ENCODE peak calls at places on chromosome 12, in six cellular contexts. B, U, W, F, K and M are unnamed samples.

GRCh38 chr12:91274886-91275285 is 92.3 kb upstream of the DCN start:
- DNase-seq in B (peak; percentile 81), U (peak; percentile 70), W (peak; percentile 64), F (no peak), K (no peak), M (no peak)

GRCh38 chr12:106251636-106252035 is 3.8 kb upstream of the CKAP4 start:
- DNase-seq in B (peak; percentile 48), U (no peak), W (peak; percentile 25), F (no peak), K (no peak), M (no peak)

GRCh38 chr12:11500861-11501230 is 105.5 kb upstream of the PRB2 start:
- DNase-seq in B (no peak), U (no peak), W (no peak), F (no peak), K (no peak), M (no peak)

GRCh38 chr12:43835264-43835655 is 621 bp upstream of the TMEM117 start:
- DNase-seq in B (peak; percentile 26), U (no peak), W (peak; percentile 11), F (no peak), K (no peak), M (no peak)

GRCh38 chr12:88884600-88884999 is 304.3 kb upstream of the KITLG start:
- DNase-seq in B (no peak), U (no peak), W (no peak), F (no peak), K (no peak), M (no peak)

GRCh38 chr12:68958337-68958736 is 25.4 kb upstream of the CPM start:
- DNase-seq in B (no peak), U (no peak), W (no peak), F (no peak), K (no peak), M (no peak)

GRCh38 chr12:64265839-64266238 is 43.7 kb upstream of the KICS2 start:
- DNase-seq in B (no peak), U (no peak), W (no peak), F (no peak), K (no peak), M (no peak)

GRCh38 chr12:45421736-45422135 is 205.8 kb downstream of the ANO6 start:
- DNase-seq in B (no peak), U (no peak), W (no peak), F (no peak), K (no peak), M (no peak)

GRCh38 chr12:5571115-5571514 is 139.2 kb downstream of the NTF3 start:
- DNase-seq in B (no peak), U (no peak), W (no peak), F (no peak), K (no peak), M (no peak)

GRCh38 chr12:100565987-100566545 is 7.4 kb upstream of the GAS2L3 start:
- DNase-seq in B (no peak), U (no peak), W (no peak), F (no peak), K (no peak), M (no peak)

GRCh38 chr12:116690016-116690709 is 47.7 kb downstream of the SPRING1 start:
- DNase-seq in B (no peak), U (no peak), W (no peak), F (no peak), K (no peak), M (no peak)

GRCh38 chr12:64560395-64561301 is 49.6 kb upstream of the RASSF3 start:
- DNase-seq in B (peak; percentile 98), U (peak; percentile 69), W (peak; percentile 92), F (no peak), K (no peak), M (peak; percentile 41)

GRCh38 chr12:25347716-25348261 is 97.1 kb upstream of the KRAS start:
- DNase-seq in B (peak; percentile 4), U (no peak), W (peak; percentile 11), F (no peak), K (no peak), M (peak; percentile 5)

GRCh38 chr12:99946131-99946530 is 38.6 kb downstream of the ANKS1B start:
- DNase-seq in B (no peak), U (no peak), W (no peak), F (no peak), K (no peak), M (no peak)

GRCh38 chr12:130815028-130815741 is 23.9 kb downstream of the STX2 start:
- DNase-seq in B (no peak), U (no peak), W (no peak), F (no peak), K (no peak), M (no peak)

GRCh38 chr12:6684609-6685008 is 4.6 kb downstream of the ZNF384 start:
- DNase-seq in B (no peak), U (peak; percentile 32), W (peak; percentile 40), F (no peak), K (no peak), M (peak; percentile 56)

GRCh38 chr12:89389755-89390661 is 37.7 kb upstream of the DUSP6 start:
- DNase-seq in B (peak; percentile 50), U (peak; percentile 89), W (peak; percentile 87), F (no peak), K (no peak), M (no peak)

GRCh38 chr12:104280703-104281458 is 22.7 kb upstream of the EID3 start:
- DNase-seq in B (peak; percentile 94), U (peak; percentile 79), W (peak; percentile 92), F (no peak), K (no peak), M (peak; percentile 43)

GRCh38 chr12:5945071-5946008 is at the start of gene ANO2:
- DNase-seq in B (no peak), U (no peak), W (no peak), F (no peak), K (no peak), M (no peak)

GRCh38 chr12:82896979-82897378 is 210.3 kb downstream of the TMTC2 start:
- DNase-seq in B (peak; percentile 55), U (peak; percentile 8), W (peak; percentile 23), F (no peak), K (no peak), M (no peak)

GRCh38 chr12:78396538-78396937 is 468.0 kb upstream of the SYT1 start:
- DNase-seq in B (no peak), U (no peak), W (no peak), F (no peak), K (no peak), M (no peak)

GRCh38 chr12:57755454-57756372 is 810 bp downstream of the MARCHF9 start:
- DNase-seq in B (no peak), U (no peak), W (no peak), F (peak; percentile 66), K (no peak), M (no peak)

GRCh38 chr12:83784298-83784890 is 1097.7 kb downstream of the TMTC2 start:
- DNase-seq in B (no peak), U (no peak), W (no peak), F (no peak), K (no peak), M (no peak)

DNA sequence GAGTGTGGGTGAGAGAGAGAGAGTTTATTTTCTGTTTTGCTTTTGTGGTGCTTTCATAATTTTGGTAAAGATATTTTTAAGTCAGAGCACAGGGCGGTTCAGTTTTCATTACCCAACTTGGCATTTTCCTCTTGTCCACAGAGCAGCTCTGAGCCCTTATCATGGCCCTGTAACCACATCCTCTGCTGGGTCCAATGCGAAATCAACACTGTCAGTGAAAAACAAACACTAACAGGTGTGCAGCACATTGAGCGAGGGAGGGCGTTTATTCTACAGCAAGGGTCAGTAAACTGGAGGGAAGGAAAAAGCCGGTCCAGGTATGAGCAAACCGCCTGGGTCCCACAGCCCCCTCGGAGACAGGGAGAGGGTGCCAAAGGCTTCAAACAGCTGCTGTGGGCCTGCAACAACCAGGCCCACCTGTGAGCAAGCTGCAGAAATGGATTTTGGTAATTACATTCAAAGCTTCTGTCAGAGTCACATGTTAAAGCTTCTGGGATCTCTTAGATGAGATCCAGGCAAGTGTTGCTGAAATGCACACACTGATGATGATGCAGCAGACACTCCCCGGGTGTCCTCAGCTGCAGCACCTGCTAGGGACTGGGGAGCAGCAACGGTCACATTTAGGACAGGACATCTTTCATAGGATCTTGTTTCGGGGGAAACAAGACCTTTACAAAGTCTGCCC is 132.7 kb upstream of the DYRK2 start:
- DNase-seq in B (peak; percentile 21), U (no peak), W (no peak), F (no peak), K (no peak), M (no peak)
- H3K4me3 ChIP-seq in B (no peak overlapping the region), U (no peak overlapping the region), W (no peak overlapping the region), F (no peak overlapping the region), K (peak overlapping the region; percentile 10), M (no peak overlapping the region)

GRCh38 chr12:131963381-131963780 is 13.6 kb downstream of the EP400 start:
- DNase-seq in B (no peak), U (no peak), W (no peak), F (no peak), K (no peak), M (no peak)

GRCh38 chr12:131959641-131960589 is 10.2 kb downstream of the EP400 start:
- DNase-seq in B (no peak), U (no peak), W (no peak), F (no peak), K (no peak), M (no peak)

GRCh38 chr12:131959137-131959536 is 9.4 kb downstream of the EP400 start:
- DNase-seq in B (no peak), U (no peak), W (no peak), F (no peak), K (no peak), M (no peak)

GRCh38 chr12:131962069-131962468 is 12.3 kb downstream of the EP400 start:
- DNase-seq in B (no peak), U (no peak), W (no peak), F (no peak), K (no peak), M (no peak)

GRCh38 chr12:131965073-131965472 is 15.3 kb downstream of the EP400 start:
- DNase-seq in B (no peak), U (no peak), W (no peak), F (no peak), K (no peak), M (no peak)
- H3K4me3 ChIP-seq in B (no peak overlapping the region), U (no peak overlapping the region), W (no peak overlapping the region), F (no peak overlapping the region), K (no peak overlapping the region), M (no peak overlapping the region)

GRCh38 chr12:94047781-94048567 is 100.4 kb upstream of the PLXNC1 start:
- DNase-seq in B (no peak), U (no peak), W (no peak), F (no peak), K (no peak), M (no peak)
- H3K4me3 ChIP-seq in B (no peak overlapping the region), U (no peak overlapping the region), W (no peak overlapping the region), F (no peak overlapping the region), K (no peak overlapping the region), M (no peak overlapping the region)

DNA sequence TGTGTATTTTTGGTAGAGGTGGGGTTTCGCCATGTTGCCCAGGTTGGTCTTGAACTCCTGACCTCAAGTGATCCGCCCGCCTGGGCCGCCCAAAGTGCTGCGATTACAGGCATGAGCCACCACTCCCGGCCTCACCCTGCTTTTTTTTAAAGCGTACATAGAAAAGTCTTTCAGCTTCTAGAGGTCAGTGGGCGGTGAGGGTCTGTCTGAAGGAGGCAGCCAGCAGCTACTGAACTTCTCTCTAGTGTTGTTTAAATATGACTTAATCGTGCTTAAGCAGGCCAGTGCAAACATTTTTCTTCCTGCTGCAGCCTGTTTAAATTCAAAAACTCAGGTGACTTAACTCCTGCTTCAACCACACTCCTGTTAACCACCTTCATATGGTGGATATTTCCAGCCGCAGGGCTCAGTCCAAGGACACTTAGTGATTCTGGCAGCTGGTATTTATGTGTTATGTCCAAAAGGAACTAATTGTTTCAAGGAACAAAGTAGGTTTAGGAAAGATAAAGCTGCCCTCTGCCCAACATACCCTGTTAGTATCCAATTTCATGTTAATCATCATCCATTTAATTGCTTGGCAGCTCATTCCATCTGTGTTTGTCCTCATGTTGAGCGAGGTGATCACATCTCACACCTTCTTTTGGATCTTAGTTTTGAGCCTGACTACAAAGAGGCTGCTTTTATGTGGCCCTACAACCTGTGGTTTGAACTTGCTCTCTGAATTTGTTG is 2.0 kb downstream of the PRKAB1 start:
- DNase-seq in B (peak; percentile 14), U (peak; percentile 63), W (no peak), F (peak; percentile 85), K (no peak), M (no peak)
- H3K4me3 ChIP-seq in B (no peak overlapping the region), U (no peak overlapping the region), W (no peak overlapping the region), F (peak overlapping the region; percentile 83), K (no peak overlapping the region), M (no peak overlapping the region)